ENCODE peak calls at places on chromosomes 6 and 20, in ten cellular contexts. W is cardiac muscle cell; B is A549; M is H9; N is mesendoderm; L is adrenal gland; X is tibial artery; C is CD8-positive, alpha-beta T cell; S is MM.1S; Q is heart left ventricle. R is an unnamed sample.

GRCh38 chr6:132100388-132100990 is 149.3 kb upstream of the CCN2 start:
- DNase-seq in W (no peak), B (no peak), M (no peak), N (no peak), L (no peak), X (no peak), C (no peak), S (no peak), Q (no peak), R (no peak)

GRCh38 chr6:12313311-12313991 is 23.3 kb downstream of the EDN1 start:
- DNase-seq in W (no peak), B (no peak), M (no peak), N (no peak), L (no peak), X (no peak), C (no peak), S (no peak), Q (no peak), R (no peak)

GRCh38 chr6:83708970-83709747 is at the start of gene SNAP91:
- DNase-seq in W (peak; percentile 22), B (no peak), M (peak; percentile 85), N (peak; percentile 69), L (peak; percentile 7), X (no peak), C (no peak), S (peak; percentile 47), Q (no peak), R (peak; percentile 27)

GRCh38 chr6:163668061-163668426 is 253.5 kb downstream of the QKI start:
- DNase-seq in W (no peak), B (no peak), M (no peak), N (no peak), L (no peak), X (no peak), C (no peak), S (no peak), Q (no peak), R (no peak)

GRCh38 chr6:169714178-169714577 is 10.1 kb downstream of the PHF10 start:
- DNase-seq in W (no peak), B (no peak), M (no peak), N (no peak), L (no peak), X (no peak), C (no peak), S (no peak), Q (no peak), R (no peak)

GRCh38 chr20:57509665-57510237 is 15.2 kb downstream of the CTCFL start:
- DNase-seq in W (peak; percentile 23), B (peak; percentile 68), M (peak; percentile 43), N (peak; percentile 40), L (peak; percentile 6), X (no peak), C (no peak), S (peak; percentile 56), Q (no peak), R (no peak)

GRCh38 chr20:63651942-63652191 is 1.4 kb downstream of the STMN3 start:
- DNase-seq in W (no peak), B (no peak), M (no peak), N (no peak), L (peak; percentile 39), X (no peak), C (no peak), S (no peak), Q (no peak), R (peak; percentile 30)

GRCh38 chr20:18795366-18795765 is 18.2 kb upstream of the SCP2D1 start:
- DNase-seq in W (no peak), B (no peak), M (no peak), N (no peak), L (no peak), X (no peak), C (no peak), S (no peak), Q (no peak), R (no peak)

GRCh38 chr6:39812853-39813533 is 20.8 kb downstream of the DAAM2 start:
- DNase-seq in W (peak; percentile 95), B (no peak), M (no peak), N (peak; percentile 33), L (no peak), X (peak; percentile 46), C (no peak), S (peak; percentile 76), Q (no peak), R (peak; percentile 48)

DNA sequence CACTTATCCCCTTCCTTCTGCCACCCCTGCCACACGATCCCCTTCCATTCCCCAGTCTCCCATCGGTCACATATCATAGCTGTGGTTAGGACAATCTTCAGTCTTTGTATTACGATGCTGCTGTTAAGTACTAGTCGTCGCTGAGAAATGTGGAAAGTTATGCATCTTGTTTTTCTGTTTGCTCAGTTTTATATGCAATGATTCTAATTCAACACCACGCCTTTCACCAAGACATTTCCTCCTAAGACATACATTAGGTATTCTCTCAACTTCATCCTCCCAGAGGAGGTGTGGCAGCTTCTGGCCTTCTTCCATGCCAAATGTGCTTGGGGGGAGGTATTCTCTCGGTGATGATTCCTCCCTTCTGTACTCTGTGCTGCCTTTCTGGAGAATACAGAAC is 66.2 kb downstream of the B4GALT5 start:
- DNase-seq in W (no peak), B (no peak), M (no peak), N (no peak), L (no peak), X (no peak), C (no peak), S (no peak), Q (no peak), R (no peak)
- H3K4me1 ChIP-seq in W (peaks cover 5% of the 10 kb centered on the region), B (peaks cover 47% of the 10 kb centered on the region), M (no peaks in the 10 kb centered on the region), N (no peaks in the 10 kb centered on the region), L (no peaks in the 10 kb centered on the region), X (no peaks in the 10 kb centered on the region), C (no peaks in the 10 kb centered on the region), S (no peaks in the 10 kb centered on the region), Q (no peaks in the 10 kb centered on the region), R (peaks cover 2% of the 10 kb centered on the region)

GRCh38 chr6:45423901-45424627 is 46.3 kb upstream of the SUPT3H start:
- DNase-seq in W (peak; percentile 47), B (no peak), M (peak; percentile 48), N (peak; percentile 49), L (no peak), X (no peak), C (no peak), S (peak; percentile 48), Q (peak; percentile 28), R (no peak)

GRCh38 chr6:45424628-45424955 is 46.9 kb upstream of the SUPT3H start:
- DNase-seq in W (no peak), B (no peak), M (no peak), N (no peak), L (no peak), X (no peak), C (no peak), S (peak; percentile 36), Q (no peak), R (no peak)

GRCh38 chr6:45422541-45423110 is 44.9 kb upstream of the SUPT3H start:
- DNase-seq in W (peak; percentile 76), B (no peak), M (peak; percentile 68), N (peak; percentile 78), L (peak; percentile 29), X (no peak), C (peak; percentile 52), S (peak; percentile 52), Q (peak; percentile 26), R (peak; percentile 24)

GRCh38 chr6:45421700-45422540 is 44.2 kb upstream of the SUPT3H start:
- DNase-seq in W (peak; percentile 81), B (peak; percentile 11), M (peak; percentile 52), N (peak; percentile 55), L (peak; percentile 55), X (peak; percentile 42), C (peak; percentile 34), S (peak; percentile 64), Q (peak; percentile 65), R (peak; percentile 38)

GRCh38 chr6:45423111-45423900 is 45.6 kb upstream of the SUPT3H start:
- DNase-seq in W (peak; percentile 45), B (no peak), M (peak; percentile 64), N (peak; percentile 59), L (peak; percentile 16), X (no peak), C (no peak), S (peak; percentile 23), Q (peak; percentile 44), R (no peak)
- H3K4me1 ChIP-seq in W (peaks cover 5% of the 10 kb centered on the region), B (peaks cover 18% of the 10 kb centered on the region), M (no peaks in the 10 kb centered on the region), N (peaks cover 3% of the 10 kb centered on the region), L (peaks cover 16% of the 10 kb centered on the region), X (peaks cover 51% of the 10 kb centered on the region), C (peaks cover 25% of the 10 kb centered on the region), S (peaks cover 20% of the 10 kb centered on the region), Q (peaks cover 11% of the 10 kb centered on the region), R (peaks cover 46% of the 10 kb centered on the region)

DNA sequence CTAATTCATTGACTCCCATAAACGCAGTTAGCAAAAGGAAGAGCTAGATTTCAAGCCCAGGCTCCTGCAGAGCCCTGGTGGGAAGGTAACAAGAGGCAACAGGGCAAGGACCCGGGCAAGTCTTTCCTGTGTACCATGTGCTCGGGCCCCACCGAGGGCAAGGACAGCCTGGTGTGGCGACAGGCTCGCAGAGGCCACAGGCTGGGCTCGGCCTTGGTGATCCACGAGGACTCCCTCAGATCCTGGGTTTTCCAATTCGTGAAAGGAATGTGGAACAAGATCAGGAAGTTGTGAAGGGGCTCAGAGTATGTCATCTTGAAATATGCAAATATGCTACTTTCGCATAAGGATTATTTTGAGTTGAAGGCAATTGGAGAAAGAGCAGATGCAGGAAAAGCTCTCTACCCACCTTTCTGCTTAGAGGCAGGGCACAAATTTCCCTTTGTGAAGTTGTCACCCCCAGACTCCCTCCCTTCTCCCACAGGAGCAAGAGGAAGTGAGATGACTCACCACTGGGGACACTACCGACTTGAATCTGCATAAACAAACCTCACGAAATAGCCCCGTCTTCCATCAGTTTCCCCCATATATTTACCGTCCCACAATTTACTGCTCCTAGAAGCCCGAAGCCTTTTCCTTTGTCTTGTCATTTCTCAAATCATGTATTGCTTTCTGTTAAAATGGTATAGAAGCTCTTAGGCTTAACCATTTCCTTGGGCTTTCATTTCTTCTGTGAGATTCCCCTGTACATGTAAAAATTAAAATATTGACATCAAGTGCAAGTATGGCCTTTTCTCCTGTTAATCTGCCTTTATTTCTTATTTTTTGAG is 79.0 kb downstream of the PSMG4 start:
- DNase-seq in W (peak; percentile 40), B (peak; percentile 70), M (no peak), N (peak; percentile 86), L (peak; percentile 45), X (no peak), C (no peak), S (no peak), Q (no peak), R (no peak)
- H3K4me1 ChIP-seq in W (peaks cover 40% of the 10 kb centered on the region), B (peaks cover 21% of the 10 kb centered on the region), M (peaks cover 36% of the 10 kb centered on the region), N (peaks cover 12% of the 10 kb centered on the region), L (peaks cover 15% of the 10 kb centered on the region), X (peaks cover 6% of the 10 kb centered on the region), C (no peaks in the 10 kb centered on the region), S (no peaks in the 10 kb centered on the region), Q (peaks cover 5% of the 10 kb centered on the region), R (peaks cover 77% of the 10 kb centered on the region)

DNA sequence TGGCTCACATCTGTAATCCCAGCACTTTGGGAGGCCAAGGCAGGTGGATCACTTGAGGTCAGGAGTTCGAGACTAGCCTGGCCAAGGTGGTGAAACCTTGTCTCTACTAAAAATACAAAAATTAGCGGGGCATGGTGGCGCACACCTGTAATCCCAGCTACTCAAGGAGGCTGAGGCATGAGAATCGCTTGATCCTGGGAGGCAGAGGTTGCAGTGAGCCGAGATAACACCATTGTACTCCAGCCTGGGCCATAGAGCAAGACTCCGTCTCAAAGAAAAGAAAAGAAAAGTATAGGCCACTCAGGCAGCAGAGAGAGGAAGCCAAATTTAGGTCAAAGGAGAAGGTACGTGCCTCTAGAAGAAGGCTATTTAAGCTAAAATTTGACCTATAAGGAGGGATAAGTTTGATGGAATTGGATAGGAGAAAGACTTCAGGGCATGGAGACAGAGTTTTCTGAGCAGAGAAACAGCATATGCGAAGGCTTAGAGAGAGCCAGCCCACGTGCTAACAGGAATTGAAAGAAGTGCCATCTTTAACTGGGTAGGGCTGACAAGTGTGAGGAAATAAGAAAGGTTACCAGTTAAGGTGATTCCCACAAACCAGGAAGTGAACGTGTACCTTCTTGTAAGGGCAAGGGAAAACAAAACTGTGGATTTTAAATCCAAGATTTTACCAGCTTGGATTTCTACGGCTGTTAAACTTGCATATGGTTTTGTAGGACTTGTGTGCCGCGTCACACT is 113.8 kb downstream of the IPCEF1 start:
- DNase-seq in W (no peak), B (no peak), M (no peak), N (no peak), L (no peak), X (no peak), C (no peak), S (no peak), Q (no peak), R (no peak)
- H3K4me1 ChIP-seq in W (peaks cover 3% of the 10 kb centered on the region), B (no peaks in the 10 kb centered on the region), M (peaks cover 14% of the 10 kb centered on the region), N (peaks cover 14% of the 10 kb centered on the region), L (no peaks in the 10 kb centered on the region), X (no peaks in the 10 kb centered on the region), C (peaks cover 63% of the 10 kb centered on the region), S (no peaks in the 10 kb centered on the region), Q (no peaks in the 10 kb centered on the region), R (no peaks in the 10 kb centered on the region)

R was measured in body of pancreas.